ENCODE peak calls at places on chromosomes 11 and 22, in nine cellular contexts. Y is cardiac fibroblast, U is Panc1, G is HFFc6, D is thyroid gland, M is stomach, Z is GM06990, W is brain microvascular endothelial cell, H is psoas muscle. S is an unnamed sample.

GRCh38 chr22:36222887-36223450 is 16.4 kb downstream of the APOL2 start:
- DNase-seq in Y (no peak), U (no peak), G (no peak), D (no peak), M (no peak), Z (no peak), W (no peak), H (no peak), S (no peak)

GRCh38 chr11:119185916-119186634 is 800 bp downstream of the NHERF4 start:
- DNase-seq in Y (no peak), U (no peak), G (no peak), D (no peak), M (no peak), Z (no peak), W (no peak), H (no peak), S (no peak)

GRCh38 chr22:23743303-23743705 is 7.6 kb downstream of the ZNF70 start:
- DNase-seq in Y (no peak), U (no peak), G (no peak), D (no peak), M (no peak), Z (no peak), W (no peak), H (peak), S (no peak)

GRCh38 chr11:70080763-70081162 is 2.6 kb downstream of the ANO1 start:
- DNase-seq in Y (no peak), U (no peak), G (no peak), D (no peak), M (peak), Z (no peak), W (no peak), H (no peak), S (no peak)

GRCh38 chr11:95877288-95877687 is 46.6 kb downstream of the MTMR2 start:
- DNase-seq in Y (peak), U (no peak), G (peak), D (no peak), M (no peak), Z (no peak), W (peak), H (no peak), S (no peak)

GRCh38 chr22:40183029-40183581 is 5.4 kb downstream of the TNRC6B start:
- DNase-seq in Y (peak), U (no peak), G (peak), D (no peak), M (no peak), Z (no peak), W (peak), H (no peak), S (no peak)

GRCh38 chr11:11535611-11536010 is 86.2 kb downstream of the GALNT18 start:
- DNase-seq in Y (no peak), U (no peak), G (no peak), D (no peak), M (no peak), Z (no peak), W (no peak), H (no peak), S (no peak)

GRCh38 chr11:61976813-61977475 is 9.5 kb upstream of the FTH1 start:
- DNase-seq in Y (no peak), U (no peak), G (no peak), D (no peak), M (no peak), Z (no peak), W (no peak), H (no peak), S (no peak)

GRCh38 chr11:94924074-94925031 is 49.0 kb downstream of the CWC15 start:
- DNase-seq in Y (no peak), U (no peak), G (no peak), D (no peak), M (no peak), Z (no peak), W (no peak), H (no peak), S (no peak)

GRCh38 chr11:130771708-130772107 is 144.6 kb downstream of the SNX19 start:
- DNase-seq in Y (peak), U (no peak), G (no peak), D (no peak), M (no peak), Z (no peak), W (no peak), H (no peak), S (no peak)

GRCh38 chr11:2912498-2912897 is 16.7 kb downstream of the PHLDA2 start:
- DNase-seq in Y (peak), U (no peak), G (peak), D (peak), M (peak), Z (no peak), W (peak), H (no peak), S (no peak)

GRCh38 chr11:124517314-124517713 is 26.1 kb downstream of the OR8B12 start:
- DNase-seq in Y (no peak), U (no peak), G (no peak), D (no peak), M (no peak), Z (no peak), W (no peak), H (no peak), S (no peak)

GRCh38 chr11:2783536-2784082 is 83.8 kb upstream of the KCNQ1OT1 start:
- DNase-seq in Y (no peak), U (no peak), G (no peak), D (no peak), M (no peak), Z (no peak), W (no peak), H (no peak), S (no peak)

GRCh38 chr11:76237914-76238313 is 31.6 kb upstream of the WNT11 start:
- DNase-seq in Y (peak), U (no peak), G (peak), D (no peak), M (no peak), Z (no peak), W (no peak), H (no peak), S (no peak)
- TF ChIP-seq CTCF in Y (no peak), U (no peak), G (peak), D (no peak), M (no peak), Z (peak), W (peak), H (no peak), S (no peak)

DNA sequence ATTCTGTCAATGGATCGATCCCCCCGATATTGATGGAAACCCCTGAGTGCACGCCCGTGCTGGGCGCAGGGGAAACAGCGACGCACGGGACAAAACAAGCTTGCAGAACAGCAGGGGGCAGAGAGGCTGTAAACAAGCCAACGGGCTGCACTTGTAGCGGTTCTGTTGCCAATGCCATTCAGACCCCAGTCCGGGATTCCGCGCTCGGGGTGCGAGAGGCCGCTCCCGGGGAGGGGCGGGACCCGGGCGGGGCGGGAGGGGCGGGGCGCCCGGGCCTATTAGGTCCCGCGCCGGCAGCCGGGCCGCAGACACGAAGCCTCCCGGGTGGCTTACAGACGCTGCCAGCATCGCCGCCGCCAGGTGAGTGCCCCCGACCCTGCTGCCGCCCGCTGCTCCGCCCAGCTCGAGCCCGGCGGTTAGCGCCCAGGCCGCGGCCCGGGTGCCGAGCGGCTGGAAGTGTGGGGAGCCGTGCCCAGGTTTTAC is at the start of gene BIK:
- DNase-seq in Y (peak), U (no peak), G (no peak), D (peak), M (peak), Z (peak), W (no peak), H (peak), S (peak)
- TF ChIP-seq CTCF in Y (peak), U (no peak), G (peak), D (no peak), M (no peak), Z (peak), W (peak), H (no peak), S (no peak)

GRCh38 chr11:8533332-8533731 is 60.7 kb downstream of the STK33 start:
- DNase-seq in Y (no peak), U (no peak), G (no peak), D (peak), M (no peak), Z (peak), W (no peak), H (no peak), S (no peak)
- TF ChIP-seq CTCF in Y (no peak), U (peak), G (no peak), D (peak), M (no peak), Z (peak), W (no peak), H (no peak), S (no peak)

GRCh38 chr11:112856591-112856990 is 104.6 kb upstream of the NCAM1 start:
- DNase-seq in Y (no peak), U (no peak), G (no peak), D (no peak), M (no peak), Z (no peak), W (no peak), H (no peak), S (no peak)

GRCh38 chr11:112863304-112863703 is 97.9 kb upstream of the NCAM1 start:
- DNase-seq in Y (no peak), U (no peak), G (no peak), D (no peak), M (no peak), Z (no peak), W (no peak), H (no peak), S (no peak)

GRCh38 chr11:112861356-112861755 is 99.9 kb upstream of the NCAM1 start:
- DNase-seq in Y (no peak), U (no peak), G (no peak), D (no peak), M (no peak), Z (no peak), W (no peak), H (no peak), S (no peak)

GRCh38 chr11:112858289-112859023 is 102.8 kb upstream of the NCAM1 start:
- DNase-seq in Y (no peak), U (no peak), G (no peak), D (no peak), M (no peak), Z (no peak), W (no peak), H (no peak), S (no peak)

GRCh38 chr11:112859787-112860186 is 101.4 kb upstream of the NCAM1 start:
- DNase-seq in Y (no peak), U (no peak), G (no peak), D (no peak), M (no peak), Z (no peak), W (no peak), H (no peak), S (no peak)
- TF ChIP-seq CTCF in Y (no peak), U (no peak), G (no peak), D (no peak), M (no peak), Z (no peak), W (no peak), H (no peak), S (no peak)

GRCh38 chr11:108025387-108026080 is 16.8 kb downstream of the CUL5 start:
- DNase-seq in Y (no peak), U (no peak), G (no peak), D (no peak), M (no peak), Z (peak), W (no peak), H (no peak), S (no peak)
- TF ChIP-seq CTCF in Y (no peak), U (no peak), G (no peak), D (no peak), M (no peak), Z (peak), W (no peak), H (no peak), S (no peak)

DNA sequence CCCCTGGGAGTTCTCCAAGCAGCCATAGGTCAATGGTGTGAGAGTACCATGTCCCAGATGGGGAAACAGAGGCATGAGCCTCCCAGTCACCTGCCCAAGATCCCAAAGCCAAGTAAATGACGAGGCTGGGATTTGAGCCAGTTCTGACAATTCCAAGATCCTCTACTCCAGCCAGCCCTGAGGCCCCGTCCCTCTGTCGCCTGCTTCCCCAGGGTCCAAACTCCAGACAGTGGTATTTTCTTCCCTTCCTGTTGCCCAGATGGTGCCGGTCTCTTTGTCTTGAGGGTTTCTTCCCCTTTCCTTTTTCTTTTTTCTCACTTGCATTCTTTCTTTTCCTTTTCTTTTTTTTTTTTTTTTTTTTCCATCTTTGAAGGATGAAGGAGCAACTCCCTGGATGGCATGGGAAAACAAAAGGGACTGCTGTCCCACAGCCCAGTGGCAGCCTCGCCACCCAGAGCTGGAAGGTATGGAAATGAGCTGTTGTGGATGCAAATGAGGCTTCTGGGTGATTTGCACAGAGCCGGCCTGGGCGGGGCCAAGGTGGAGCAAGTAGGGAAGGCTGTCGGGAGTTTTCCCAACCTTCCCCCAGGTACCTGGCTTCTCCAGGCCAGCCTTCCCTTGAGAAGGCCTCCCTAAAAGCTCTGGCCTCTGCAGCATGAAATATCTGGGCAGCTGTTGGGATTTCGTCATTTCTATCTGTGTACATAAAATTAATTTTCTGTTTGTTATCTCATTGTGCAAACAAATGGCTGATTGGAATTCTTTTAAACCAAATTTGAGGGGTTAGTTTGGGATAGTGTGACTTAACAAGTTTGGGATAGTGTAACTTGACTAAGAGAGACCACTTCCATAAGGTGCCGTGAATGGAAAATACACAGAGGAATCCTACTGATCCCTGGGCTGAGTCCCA is 146.8 kb downstream of the MN1 start:
- DNase-seq in Y (no peak), U (no peak), G (no peak), D (no peak), M (peak), Z (no peak), W (no peak), H (no peak), S (peak)
- TF ChIP-seq CTCF in Y (no peak), U (no peak), G (no peak), D (no peak), M (no peak), Z (no peak), W (no peak), H (no peak), S (no peak)